ENCODE peak calls at places on chromosomes 2 and 18, in five cellular contexts. I is pancreas; O is activated naive CD8-positive, alpha-beta T cell treated with anti-CD3 and anti-CD28 coated beads, Interleukin-2, amount 50 U/mL, for 24 hours; E is kidney glomerular epithelial cell; X is osteocyte. B is an unnamed sample.
A peak's percentile ranks its signal among the peaks of the same experiment; 100 is the strongest.

GRCh38 chr2:226673314-226673723 is 126.3 kb downstream of the IRS1 start:
- DNase-seq in I (no peak), O (no peak), E (peak; percentile 18), X (no peak), B (no peak)

GRCh38 chr2:45935791-45936622 is 284.5 kb downstream of the PRKCE start:
- DNase-seq in I (peak; percentile 92), O (peak; percentile 53), E (peak; percentile 91), X (peak; percentile 93), B (peak; percentile 79)

GRCh38 chr2:219285894-219286425 is 6.8 kb downstream of the DNAJB2 start:
- DNase-seq in I (no peak), O (no peak), E (peak; percentile 3), X (no peak), B (no peak)

GRCh38 chr18:24600076-24600654 is 139.7 kb downstream of the HRH4 start:
- DNase-seq in I (no peak), O (no peak), E (peak; percentile 70), X (no peak), B (no peak)

GRCh38 chr2:154455201-154455600 is 243.3 kb upstream of the KCNJ3 start:
- DNase-seq in I (no peak), O (no peak), E (no peak), X (no peak), B (no peak)

GRCh38 chr2:38702413-38702812 is 36.5 kb downstream of the GALM start:
- DNase-seq in I (no peak), O (no peak), E (peak; percentile 66), X (no peak), B (no peak)

GRCh38 chr2:196123679-196124373 is 47.6 kb downstream of the STK17B start:
- DNase-seq in I (no peak), O (no peak), E (peak; percentile 53), X (no peak), B (no peak)

GRCh38 chr2:20629581-20630291 is 21.2 kb downstream of the HS1BP3 start:
- DNase-seq in I (peak; percentile 42), O (no peak), E (no peak), X (no peak), B (no peak)

GRCh38 chr2:206790311-206790935 is 25.0 kb downstream of the FASTKD2 start:
- DNase-seq in I (no peak), O (no peak), E (no peak), X (no peak), B (no peak)

GRCh38 chr2:54084600-54084999 is 30.8 kb upstream of the ACYP2 start:
- DNase-seq in I (no peak), O (no peak), E (peak; percentile 14), X (no peak), B (no peak)

GRCh38 chr2:23566236-23567142 is 181.5 kb downstream of the KLHL29 start:
- DNase-seq in I (peak; percentile 15), O (peak; percentile 31), E (peak; percentile 16), X (no peak), B (peak; percentile 54)

GRCh38 chr2:44242929-44243328 is 32.4 kb upstream of the SLC3A1 start:
- DNase-seq in I (no peak), O (no peak), E (no peak), X (no peak), B (no peak)

B was measured in mesothelial cell of epicardium.